ENCODE peak calls at places on chromosomes 16 and 17, in six cellular contexts. One of them, this sample, is unnamed.
A peak's percentile ranks its signal among the peaks of the same experiment; 100 is the strongest.

GRCh38 chr17:35731239-35731931 is at the start of gene RASL10B:
- DNase-seq in lower leg skin: no peak
- DNase-seq in uterus: peak; percentile 55
- DNase-seq in AG04450: no peak
- DNase-seq in endothelial cell: peak; percentile 59
- DNase-seq in CD4-positive, alpha-beta T cell: peak; percentile 57
- DNase-seq in this sample: peak; percentile 74

GRCh38 chr16:27317320-27317719 is 3.5 kb downstream of the IL4R start:
- DNase-seq in lower leg skin: peak; percentile 42
- DNase-seq in uterus: no peak
- DNase-seq in AG04450: no peak
- DNase-seq in endothelial cell: no peak
- DNase-seq in CD4-positive, alpha-beta T cell: no peak
- DNase-seq in this sample: peak; percentile 30

GRCh38 chr17:37430051-37430591 is 23.4 kb downstream of the TADA2A start:
- DNase-seq in lower leg skin: no peak
- DNase-seq in uterus: no peak
- DNase-seq in AG04450: no peak
- DNase-seq in endothelial cell: no peak
- DNase-seq in CD4-positive, alpha-beta T cell: no peak
- DNase-seq in this sample: peak; percentile 12

GRCh38 chr16:79132745-79133144 is 467.8 kb downstream of the MAF start:
- DNase-seq in lower leg skin: no peak
- DNase-seq in uterus: peak; percentile 49
- DNase-seq in AG04450: no peak
- DNase-seq in endothelial cell: no peak
- DNase-seq in CD4-positive, alpha-beta T cell: no peak
- DNase-seq in this sample: no peak

GRCh38 chr16:88976359-88977027 is 514 bp downstream of the CBFA2T3 start:
- DNase-seq in lower leg skin: no peak
- DNase-seq in uterus: no peak
- DNase-seq in AG04450: no peak
- DNase-seq in endothelial cell: no peak
- DNase-seq in CD4-positive, alpha-beta T cell: no peak
- DNase-seq in this sample: no peak

GRCh38 chr17:9568957-9569588 is 6.5 kb downstream of the STX8 start:
- DNase-seq in lower leg skin: no peak
- DNase-seq in uterus: no peak
- DNase-seq in AG04450: no peak
- DNase-seq in endothelial cell: no peak
- DNase-seq in CD4-positive, alpha-beta T cell: no peak
- DNase-seq in this sample: no peak

GRCh38 chr16:89406277-89406888 is 84.0 kb downstream of the ANKRD11 start:
- DNase-seq in lower leg skin: no peak
- DNase-seq in uterus: no peak
- DNase-seq in AG04450: no peak
- DNase-seq in endothelial cell: no peak
- DNase-seq in CD4-positive, alpha-beta T cell: no peak
- DNase-seq in this sample: no peak

GRCh38 chr17:15651583-15652110 is 32.1 kb upstream of the FBXW10B start:
- DNase-seq in lower leg skin: peak; percentile 93
- DNase-seq in uterus: peak; percentile 91
- DNase-seq in AG04450: peak; percentile 95
- DNase-seq in endothelial cell: no peak
- DNase-seq in CD4-positive, alpha-beta T cell: peak; percentile 36
- DNase-seq in this sample: peak; percentile 52

GRCh38 chr17:7191571-7192270 is 12.6 kb upstream of the ASGR1 start:
- DNase-seq in lower leg skin: no peak
- DNase-seq in uterus: peak; percentile 55
- DNase-seq in AG04450: no peak
- DNase-seq in endothelial cell: no peak
- DNase-seq in CD4-positive, alpha-beta T cell: no peak
- DNase-seq in this sample: peak; percentile 60

GRCh38 chr17:12996357-12996756 is 21.5 kb downstream of the ELAC2 start:
- DNase-seq in lower leg skin: no peak
- DNase-seq in uterus: no peak
- DNase-seq in AG04450: no peak
- DNase-seq in endothelial cell: no peak
- DNase-seq in CD4-positive, alpha-beta T cell: no peak
- DNase-seq in this sample: no peak

GRCh38 chr17:47937915-47938314 is 3.5 kb upstream of the PNPO start:
- DNase-seq in lower leg skin: no peak
- DNase-seq in uterus: no peak
- DNase-seq in AG04450: no peak
- DNase-seq in endothelial cell: no peak
- DNase-seq in CD4-positive, alpha-beta T cell: no peak
- DNase-seq in this sample: no peak

GRCh38 chr16:20049831-20050230 is 23.9 kb downstream of the GPR139 start:
- DNase-seq in lower leg skin: no peak
- DNase-seq in uterus: no peak
- DNase-seq in AG04450: no peak
- DNase-seq in endothelial cell: no peak
- DNase-seq in CD4-positive, alpha-beta T cell: no peak
- DNase-seq in this sample: no peak

GRCh38 chr17:6233339-6233738 is 163.2 kb downstream of the WSCD1 start:
- DNase-seq in lower leg skin: no peak
- DNase-seq in uterus: no peak
- DNase-seq in AG04450: no peak
- DNase-seq in endothelial cell: no peak
- DNase-seq in CD4-positive, alpha-beta T cell: no peak
- DNase-seq in this sample: no peak

GRCh38 chr16:26531290-26531730 is 535.4 kb upstream of the C16orf82 start:
- DNase-seq in lower leg skin: no peak
- DNase-seq in uterus: no peak
- DNase-seq in AG04450: no peak
- DNase-seq in endothelial cell: no peak
- DNase-seq in CD4-positive, alpha-beta T cell: no peak
- DNase-seq in this sample: no peak

GRCh38 chr16:60905806-60906205 is 1130.4 kb downstream of the CDH8 start:
- DNase-seq in lower leg skin: no peak
- DNase-seq in uterus: no peak
- DNase-seq in AG04450: no peak
- DNase-seq in endothelial cell: no peak
- DNase-seq in CD4-positive, alpha-beta T cell: no peak
- DNase-seq in this sample: no peak

GRCh38 chr17:38925263-38925995 is at the start of gene LASP1NB:
- DNase-seq in lower leg skin: no peak
- DNase-seq in uterus: peak; percentile 69
- DNase-seq in AG04450: no peak
- DNase-seq in endothelial cell: no peak
- DNase-seq in CD4-positive, alpha-beta T cell: peak; percentile 55
- DNase-seq in this sample: peak; percentile 90

GRCh38 chr16:68367440-68367839 is 56.6 kb downstream of the PRMT7 start:
- DNase-seq in lower leg skin: no peak
- DNase-seq in uterus: no peak
- DNase-seq in AG04450: no peak
- DNase-seq in endothelial cell: no peak
- DNase-seq in CD4-positive, alpha-beta T cell: no peak
- DNase-seq in this sample: no peak

GRCh38 chr16:57613514-57613913 is 14.9 kb upstream of the ADGRG1 start:
- DNase-seq in lower leg skin: no peak
- DNase-seq in uterus: no peak
- DNase-seq in AG04450: no peak
- DNase-seq in endothelial cell: no peak
- DNase-seq in CD4-positive, alpha-beta T cell: no peak
- DNase-seq in this sample: no peak

GRCh38 chr16:2776500-2777139 is 460 bp downstream of the ELOB start:
- DNase-seq in lower leg skin: no peak
- DNase-seq in uterus: peak; percentile 43
- DNase-seq in AG04450: no peak
- DNase-seq in endothelial cell: peak; percentile 28
- DNase-seq in CD4-positive, alpha-beta T cell: no peak
- DNase-seq in this sample: peak; percentile 58

GRCh38 chr17:36752096-36752888 is 150.9 kb downstream of the MRM1 start:
- DNase-seq in lower leg skin: no peak
- DNase-seq in uterus: no peak
- DNase-seq in AG04450: no peak
- DNase-seq in endothelial cell: no peak
- DNase-seq in CD4-positive, alpha-beta T cell: no peak
- DNase-seq in this sample: no peak

GRCh38 chr17:38798614-38799500 is 499 bp downstream of the PIP4K2B start:
- DNase-seq in lower leg skin: peak; percentile 31
- DNase-seq in uterus: no peak
- DNase-seq in AG04450: no peak
- DNase-seq in endothelial cell: peak; percentile 47
- DNase-seq in CD4-positive, alpha-beta T cell: peak; percentile 58
- DNase-seq in this sample: peak; percentile 65

GRCh38 chr16:53356478-53357207 is 77.6 kb upstream of the RBL2 start:
- DNase-seq in lower leg skin: no peak
- DNase-seq in uterus: no peak
- DNase-seq in AG04450: no peak
- DNase-seq in endothelial cell: peak; percentile 19
- DNase-seq in CD4-positive, alpha-beta T cell: no peak
- DNase-seq in this sample: no peak

GRCh38 chr17:83155128-83156081 is 76.0 kb downstream of the METRNL start:
- DNase-seq in lower leg skin: peak; percentile 78
- DNase-seq in uterus: no peak
- DNase-seq in AG04450: no peak
- DNase-seq in endothelial cell: no peak
- DNase-seq in CD4-positive, alpha-beta T cell: peak; percentile 30
- DNase-seq in this sample: peak; percentile 54

GRCh38 chr16:88373211-88373610 is 9.5 kb upstream of the ZNF469 start:
- DNase-seq in lower leg skin: no peak
- DNase-seq in uterus: no peak
- DNase-seq in AG04450: no peak
- DNase-seq in endothelial cell: no peak
- DNase-seq in CD4-positive, alpha-beta T cell: no peak
- DNase-seq in this sample: no peak

GRCh38 chr16:84712801-84713775 is 13.3 kb downstream of the USP10 start:
- DNase-seq in lower leg skin: no peak
- DNase-seq in uterus: no peak
- DNase-seq in AG04450: no peak
- DNase-seq in endothelial cell: no peak
- DNase-seq in CD4-positive, alpha-beta T cell: no peak
- DNase-seq in this sample: no peak

DNA sequence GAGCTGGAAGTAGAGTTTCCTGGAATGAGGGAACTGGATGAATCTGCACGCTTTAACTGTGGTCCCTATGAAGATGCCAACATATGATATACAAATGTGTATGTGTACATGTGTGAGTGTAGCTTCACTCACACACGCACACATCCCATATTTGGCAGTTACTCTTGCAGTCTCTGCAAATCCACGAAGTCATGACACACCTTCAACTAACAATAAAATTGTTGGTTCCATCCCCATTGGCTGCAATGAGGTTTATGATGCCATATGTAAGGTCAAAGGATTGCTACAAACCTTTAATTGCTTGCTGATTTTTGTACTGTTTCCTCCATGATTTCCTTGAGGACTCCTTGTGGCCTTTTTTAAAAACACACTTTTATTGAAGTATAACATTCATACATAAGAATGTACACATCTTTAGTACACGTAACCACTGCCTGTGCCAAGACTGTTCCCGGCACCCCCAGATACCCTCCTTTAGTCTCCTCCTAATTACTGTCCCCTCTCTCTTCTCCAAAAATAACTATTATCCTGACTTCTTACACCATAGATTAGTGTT is 22.0 kb downstream of the MYO1D start:
- DNase-seq in lower leg skin: no peak
- DNase-seq in uterus: no peak
- DNase-seq in AG04450: no peak
- DNase-seq in endothelial cell: no peak
- DNase-seq in CD4-positive, alpha-beta T cell: no peak
- DNase-seq in this sample: no peak
- TF ChIP-seq CTCF in lower leg skin: no peak
- TF ChIP-seq CTCF in uterus: no peak
- TF ChIP-seq CTCF in AG04450: no peak
- TF ChIP-seq CTCF in endothelial cell: no peak
- TF ChIP-seq CTCF in CD4-positive, alpha-beta T cell: no peak
- TF ChIP-seq CTCF in this sample: no peak

GRCh38 chr17:21127508-21128077 is 829 bp downstream of the DHRS7B start:
- DNase-seq in lower leg skin: no peak
- DNase-seq in uterus: no peak
- DNase-seq in AG04450: no peak
- DNase-seq in endothelial cell: no peak
- DNase-seq in CD4-positive, alpha-beta T cell: no peak
- DNase-seq in this sample: no peak
- TF ChIP-seq CTCF in lower leg skin: no peak
- TF ChIP-seq CTCF in uterus: no peak
- TF ChIP-seq CTCF in AG04450: no peak
- TF ChIP-seq CTCF in endothelial cell: no peak
- TF ChIP-seq CTCF in CD4-positive, alpha-beta T cell: no peak
- TF ChIP-seq CTCF in this sample: no peak

GRCh38 chr17:73230088-73230487 is 31.6 kb downstream of the CPSF4L start:
- DNase-seq in lower leg skin: no peak
- DNase-seq in uterus: no peak
- DNase-seq in AG04450: no peak
- DNase-seq in endothelial cell: no peak
- DNase-seq in CD4-positive, alpha-beta T cell: no peak
- DNase-seq in this sample: no peak

GRCh38 chr17:73232587-73233373 is 28.9 kb downstream of the CPSF4L start:
- DNase-seq in lower leg skin: peak; percentile 30
- DNase-seq in uterus: no peak
- DNase-seq in AG04450: no peak
- DNase-seq in endothelial cell: peak; percentile 60
- DNase-seq in CD4-positive, alpha-beta T cell: peak; percentile 44
- DNase-seq in this sample: peak; percentile 49

GRCh38 chr17:73231363-73231762 is 30.3 kb downstream of the CPSF4L start:
- DNase-seq in lower leg skin: no peak
- DNase-seq in uterus: no peak
- DNase-seq in AG04450: no peak
- DNase-seq in endothelial cell: peak; percentile 14
- DNase-seq in CD4-positive, alpha-beta T cell: no peak
- DNase-seq in this sample: peak; percentile 8

GRCh38 chr17:73234746-73235145 is 26.9 kb downstream of the CPSF4L start:
- DNase-seq in lower leg skin: no peak
- DNase-seq in uterus: no peak
- DNase-seq in AG04450: no peak
- DNase-seq in endothelial cell: no peak
- DNase-seq in CD4-positive, alpha-beta T cell: no peak
- DNase-seq in this sample: no peak

GRCh38 chr17:73231841-73232586 is 29.7 kb downstream of the CPSF4L start:
- DNase-seq in lower leg skin: peak; percentile 94
- DNase-seq in uterus: peak; percentile 97
- DNase-seq in AG04450: peak; percentile 88
- DNase-seq in endothelial cell: peak; percentile 97
- DNase-seq in CD4-positive, alpha-beta T cell: peak; percentile 97
- DNase-seq in this sample: peak; percentile 98
- TF ChIP-seq CTCF in lower leg skin: no peak
- TF ChIP-seq CTCF in uterus: no peak
- TF ChIP-seq CTCF in AG04450: peak; percentile 28
- TF ChIP-seq CTCF in endothelial cell: no peak
- TF ChIP-seq CTCF in CD4-positive, alpha-beta T cell: no peak
- TF ChIP-seq CTCF in this sample: no peak

DNA sequence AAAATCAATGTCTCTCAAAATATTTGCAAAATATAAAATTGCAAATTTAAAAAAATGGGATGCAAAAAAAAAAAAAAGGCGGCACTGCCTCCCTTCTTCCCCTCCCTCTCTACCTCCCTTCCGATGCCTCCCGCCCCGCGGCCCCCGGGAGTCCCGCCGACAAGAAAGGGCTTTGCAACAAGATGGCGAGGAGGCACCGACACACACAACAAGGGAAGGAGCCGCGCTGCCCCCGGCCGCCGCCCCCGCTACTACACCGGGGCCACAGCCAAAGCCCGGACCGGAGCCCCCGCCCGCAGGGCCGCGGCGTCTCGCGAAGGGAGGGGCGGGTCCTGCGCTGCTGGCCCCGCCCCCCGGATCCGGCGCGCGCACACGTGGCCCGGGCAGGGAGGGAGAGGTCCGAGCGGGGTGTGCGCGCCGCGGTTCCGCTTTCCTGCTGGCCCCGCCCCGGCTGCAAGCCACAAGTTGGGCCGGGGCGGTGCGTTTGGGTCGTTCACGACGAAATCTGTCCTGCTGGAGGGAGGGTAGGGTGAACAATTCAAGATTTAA is at the start of gene MNT:
- DNase-seq in lower leg skin: peak; percentile 91
- DNase-seq in uterus: peak; percentile 94
- DNase-seq in AG04450: peak; percentile 83
- DNase-seq in endothelial cell: peak; percentile 94
- DNase-seq in CD4-positive, alpha-beta T cell: peak; percentile 93
- DNase-seq in this sample: peak; percentile 95
- TF ChIP-seq CTCF in lower leg skin: no peak
- TF ChIP-seq CTCF in uterus: no peak
- TF ChIP-seq CTCF in AG04450: no peak
- TF ChIP-seq CTCF in endothelial cell: no peak
- TF ChIP-seq CTCF in CD4-positive, alpha-beta T cell: no peak
- TF ChIP-seq CTCF in this sample: no peak

This sample was measured in activated CD8-positive, alpha-beta T cell treated with anti-CD3 and anti-CD28 coated beads for 36 hours.